ENCODE peak calls at places on chromosomes 2 and 18, in ten cellular contexts. One of them, this sample, is unnamed.

GRCh38 chr2:161238264-161238558 is 70.0 kb upstream of the PSMD14 start:
- DNase-seq in progenitor cell of endocrine pancreas: no peak
- DNase-seq in Calu3: no peak
- DNase-seq in HFFc6: no peak
- DNase-seq in heart left ventricle: no peak
- DNase-seq in astrocyte of the cerebellum: no peak
- DNase-seq in lower leg skin: no peak
- DNase-seq in tibial nerve: no peak
- DNase-seq in epithelial cell of esophagus: no peak
- DNase-seq in right atrium auricular region: no peak
- DNase-seq in this sample: no peak

GRCh38 chr2:168635065-168635577 is 167.3 kb upstream of the NOSTRIN start:
- DNase-seq in progenitor cell of endocrine pancreas: no peak
- DNase-seq in Calu3: no peak
- DNase-seq in HFFc6: no peak
- DNase-seq in heart left ventricle: peak
- DNase-seq in astrocyte of the cerebellum: no peak
- DNase-seq in lower leg skin: peak
- DNase-seq in tibial nerve: peak
- DNase-seq in epithelial cell of esophagus: no peak
- DNase-seq in right atrium auricular region: peak
- DNase-seq in this sample: no peak

GRCh38 chr18:23872701-23873550 is 141.6 kb upstream of the TTC39C start:
- DNase-seq in progenitor cell of endocrine pancreas: no peak
- DNase-seq in Calu3: peak
- DNase-seq in HFFc6: no peak
- DNase-seq in heart left ventricle: no peak
- DNase-seq in astrocyte of the cerebellum: no peak
- DNase-seq in lower leg skin: no peak
- DNase-seq in tibial nerve: no peak
- DNase-seq in epithelial cell of esophagus: peak
- DNase-seq in right atrium auricular region: no peak
- DNase-seq in this sample: no peak

GRCh38 chr18:73717570-73717969 is 430.1 kb downstream of the FBXO15 start:
- DNase-seq in progenitor cell of endocrine pancreas: no peak
- DNase-seq in Calu3: no peak
- DNase-seq in HFFc6: peak
- DNase-seq in heart left ventricle: no peak
- DNase-seq in astrocyte of the cerebellum: no peak
- DNase-seq in lower leg skin: no peak
- DNase-seq in tibial nerve: no peak
- DNase-seq in epithelial cell of esophagus: peak
- DNase-seq in right atrium auricular region: no peak
- DNase-seq in this sample: no peak

GRCh38 chr2:37781028-37781427 is 109.6 kb upstream of the CDC42EP3 start:
- DNase-seq in progenitor cell of endocrine pancreas: no peak
- DNase-seq in Calu3: no peak
- DNase-seq in HFFc6: peak
- DNase-seq in heart left ventricle: no peak
- DNase-seq in astrocyte of the cerebellum: no peak
- DNase-seq in lower leg skin: no peak
- DNase-seq in tibial nerve: no peak
- DNase-seq in epithelial cell of esophagus: peak
- DNase-seq in right atrium auricular region: no peak
- DNase-seq in this sample: no peak

GRCh38 chr18:51998711-51999110 is 341.3 kb upstream of the DCC start:
- DNase-seq in progenitor cell of endocrine pancreas: no peak
- DNase-seq in Calu3: no peak
- DNase-seq in HFFc6: no peak
- DNase-seq in heart left ventricle: no peak
- DNase-seq in astrocyte of the cerebellum: no peak
- DNase-seq in lower leg skin: no peak
- DNase-seq in tibial nerve: no peak
- DNase-seq in epithelial cell of esophagus: no peak
- DNase-seq in right atrium auricular region: no peak
- DNase-seq in this sample: no peak

GRCh38 chr2:189115126-189115525 is 64.4 kb downstream of the COL5A2 start:
- DNase-seq in progenitor cell of endocrine pancreas: no peak
- DNase-seq in Calu3: no peak
- DNase-seq in HFFc6: no peak
- DNase-seq in heart left ventricle: no peak
- DNase-seq in astrocyte of the cerebellum: peak
- DNase-seq in lower leg skin: no peak
- DNase-seq in tibial nerve: no peak
- DNase-seq in epithelial cell of esophagus: peak
- DNase-seq in right atrium auricular region: no peak
- DNase-seq in this sample: no peak

GRCh38 chr18:30886998-30887397 is 155.5 kb downstream of the DSC3 start:
- DNase-seq in progenitor cell of endocrine pancreas: no peak
- DNase-seq in Calu3: no peak
- DNase-seq in HFFc6: no peak
- DNase-seq in heart left ventricle: no peak
- DNase-seq in astrocyte of the cerebellum: no peak
- DNase-seq in lower leg skin: no peak
- DNase-seq in tibial nerve: no peak
- DNase-seq in epithelial cell of esophagus: no peak
- DNase-seq in right atrium auricular region: no peak
- DNase-seq in this sample: no peak

GRCh38 chr2:15912203-15912602 is 28.1 kb upstream of the MYCN start:
- DNase-seq in progenitor cell of endocrine pancreas: no peak
- DNase-seq in Calu3: no peak
- DNase-seq in HFFc6: peak
- DNase-seq in heart left ventricle: peak
- DNase-seq in astrocyte of the cerebellum: peak
- DNase-seq in lower leg skin: peak
- DNase-seq in tibial nerve: peak
- DNase-seq in epithelial cell of esophagus: peak
- DNase-seq in right atrium auricular region: peak
- DNase-seq in this sample: no peak

GRCh38 chr2:111135910-111136297 is 15.2 kb downstream of the BCL2L11 start:
- DNase-seq in progenitor cell of endocrine pancreas: no peak
- DNase-seq in Calu3: peak
- DNase-seq in HFFc6: no peak
- DNase-seq in heart left ventricle: peak
- DNase-seq in astrocyte of the cerebellum: peak
- DNase-seq in lower leg skin: peak
- DNase-seq in tibial nerve: peak
- DNase-seq in epithelial cell of esophagus: no peak
- DNase-seq in right atrium auricular region: no peak
- DNase-seq in this sample: peak

GRCh38 chr18:51867767-51868166 is 472.2 kb upstream of the DCC start:
- DNase-seq in progenitor cell of endocrine pancreas: no peak
- DNase-seq in Calu3: no peak
- DNase-seq in HFFc6: no peak
- DNase-seq in heart left ventricle: no peak
- DNase-seq in astrocyte of the cerebellum: peak
- DNase-seq in lower leg skin: no peak
- DNase-seq in tibial nerve: no peak
- DNase-seq in epithelial cell of esophagus: peak
- DNase-seq in right atrium auricular region: no peak
- DNase-seq in this sample: no peak

GRCh38 chr2:98474979-98475632 is 30.4 kb downstream of the INPP4A start:
- DNase-seq in progenitor cell of endocrine pancreas: no peak
- DNase-seq in Calu3: no peak
- DNase-seq in HFFc6: no peak
- DNase-seq in heart left ventricle: no peak
- DNase-seq in astrocyte of the cerebellum: no peak
- DNase-seq in lower leg skin: no peak
- DNase-seq in tibial nerve: no peak
- DNase-seq in epithelial cell of esophagus: no peak
- DNase-seq in right atrium auricular region: no peak
- DNase-seq in this sample: no peak

GRCh38 chr18:1499265-1499664 is 594.6 kb downstream of the ADCYAP1 start:
- DNase-seq in progenitor cell of endocrine pancreas: no peak
- DNase-seq in Calu3: no peak
- DNase-seq in HFFc6: no peak
- DNase-seq in heart left ventricle: no peak
- DNase-seq in astrocyte of the cerebellum: no peak
- DNase-seq in lower leg skin: no peak
- DNase-seq in tibial nerve: no peak
- DNase-seq in epithelial cell of esophagus: no peak
- DNase-seq in right atrium auricular region: no peak
- DNase-seq in this sample: no peak

GRCh38 chr2:107757223-107757622 is 69.5 kb upstream of the RGPD4 start:
- DNase-seq in progenitor cell of endocrine pancreas: no peak
- DNase-seq in Calu3: no peak
- DNase-seq in HFFc6: no peak
- DNase-seq in heart left ventricle: no peak
- DNase-seq in astrocyte of the cerebellum: no peak
- DNase-seq in lower leg skin: no peak
- DNase-seq in tibial nerve: no peak
- DNase-seq in epithelial cell of esophagus: no peak
- DNase-seq in right atrium auricular region: no peak
- DNase-seq in this sample: no peak

GRCh38 chr2:148530350-148530749 is 114.2 kb upstream of the EPC2 start:
- DNase-seq in progenitor cell of endocrine pancreas: no peak
- DNase-seq in Calu3: no peak
- DNase-seq in HFFc6: no peak
- DNase-seq in heart left ventricle: no peak
- DNase-seq in astrocyte of the cerebellum: no peak
- DNase-seq in lower leg skin: no peak
- DNase-seq in tibial nerve: no peak
- DNase-seq in epithelial cell of esophagus: no peak
- DNase-seq in right atrium auricular region: no peak
- DNase-seq in this sample: no peak

GRCh38 chr2:120779781-120780283 is 44.2 kb downstream of the GLI2 start:
- DNase-seq in progenitor cell of endocrine pancreas: no peak
- DNase-seq in Calu3: no peak
- DNase-seq in HFFc6: peak
- DNase-seq in heart left ventricle: no peak
- DNase-seq in astrocyte of the cerebellum: peak
- DNase-seq in lower leg skin: no peak
- DNase-seq in tibial nerve: no peak
- DNase-seq in epithelial cell of esophagus: peak
- DNase-seq in right atrium auricular region: no peak
- DNase-seq in this sample: no peak
- TF ChIP-seq CTCF in progenitor cell of endocrine pancreas: no peak
- TF ChIP-seq CTCF in Calu3: no peak
- TF ChIP-seq CTCF in HFFc6: peak
- TF ChIP-seq CTCF in heart left ventricle: no peak
- TF ChIP-seq CTCF in astrocyte of the cerebellum: peak
- TF ChIP-seq CTCF in lower leg skin: no peak
- TF ChIP-seq CTCF in tibial nerve: no peak
- TF ChIP-seq CTCF in epithelial cell of esophagus: no peak
- TF ChIP-seq CTCF in right atrium auricular region: no peak
- TF ChIP-seq CTCF in this sample: no peak

DNA sequence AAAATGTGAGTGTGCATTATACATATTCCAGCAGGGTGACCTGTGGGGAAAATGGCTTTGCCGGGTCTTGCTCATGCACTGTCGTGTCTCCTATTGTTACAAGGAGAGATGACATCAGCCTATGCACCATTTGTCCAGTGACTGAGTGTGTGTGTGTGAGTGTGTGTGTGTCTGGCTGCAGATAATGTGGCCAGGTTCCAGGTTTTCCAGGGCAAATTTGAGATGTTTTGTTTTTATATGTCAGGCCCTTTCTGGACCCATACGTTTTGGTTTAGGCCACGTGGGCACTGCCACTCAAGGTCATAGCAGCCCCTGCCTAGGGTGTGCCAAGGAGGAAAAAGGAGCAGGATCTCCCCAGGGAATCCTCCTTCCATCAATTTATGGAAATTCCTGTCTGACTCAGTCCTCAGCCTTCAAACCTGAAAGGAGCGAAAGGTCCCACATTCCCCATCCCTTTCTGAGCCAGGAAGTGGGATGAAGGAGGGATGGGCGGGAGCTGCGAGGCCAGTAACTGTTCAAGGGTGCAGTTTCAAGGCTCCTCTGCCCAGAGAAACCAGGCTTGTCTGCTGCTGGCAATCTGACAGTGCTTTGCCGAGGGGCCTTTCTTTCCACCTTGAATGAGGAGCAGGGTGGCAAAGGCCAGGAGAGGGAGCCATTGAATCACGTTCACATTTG is 93.0 kb upstream of the SMAD2 start:
- DNase-seq in progenitor cell of endocrine pancreas: no peak
- DNase-seq in Calu3: peak
- DNase-seq in HFFc6: peak
- DNase-seq in heart left ventricle: peak
- DNase-seq in astrocyte of the cerebellum: no peak
- DNase-seq in lower leg skin: peak
- DNase-seq in tibial nerve: peak
- DNase-seq in epithelial cell of esophagus: peak
- DNase-seq in right atrium auricular region: no peak
- DNase-seq in this sample: peak
- TF ChIP-seq CTCF in progenitor cell of endocrine pancreas: peak
- TF ChIP-seq CTCF in Calu3: peak
- TF ChIP-seq CTCF in HFFc6: peak
- TF ChIP-seq CTCF in heart left ventricle: no peak
- TF ChIP-seq CTCF in astrocyte of the cerebellum: peak
- TF ChIP-seq CTCF in lower leg skin: no peak
- TF ChIP-seq CTCF in tibial nerve: peak
- TF ChIP-seq CTCF in epithelial cell of esophagus: peak
- TF ChIP-seq CTCF in right atrium auricular region: peak
- TF ChIP-seq CTCF in this sample: no peak

DNA sequence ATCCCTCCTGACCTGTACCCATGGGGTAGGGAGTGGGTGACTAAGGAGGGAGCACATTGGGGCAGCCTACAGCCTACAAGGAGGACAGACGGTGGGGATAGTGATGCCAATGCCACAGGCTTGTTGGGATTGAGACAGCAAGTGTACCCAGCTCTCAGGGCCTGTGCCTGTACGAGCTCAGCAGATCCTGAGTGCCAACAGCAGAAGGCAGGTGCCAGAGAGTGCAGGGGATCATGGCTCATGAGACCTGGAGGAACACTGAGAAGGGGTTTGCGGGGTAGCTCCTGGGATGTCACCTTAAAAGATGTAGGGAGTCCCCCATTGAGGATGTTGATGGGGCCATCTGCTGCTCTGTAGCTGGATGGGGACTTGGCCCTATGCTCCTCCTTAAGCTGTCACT is 10.3 kb upstream of the SNED1 start:
- DNase-seq in progenitor cell of endocrine pancreas: no peak
- DNase-seq in Calu3: no peak
- DNase-seq in HFFc6: no peak
- DNase-seq in heart left ventricle: no peak
- DNase-seq in astrocyte of the cerebellum: no peak
- DNase-seq in lower leg skin: peak
- DNase-seq in tibial nerve: no peak
- DNase-seq in epithelial cell of esophagus: peak
- DNase-seq in right atrium auricular region: no peak
- DNase-seq in this sample: no peak
- TF ChIP-seq CTCF in progenitor cell of endocrine pancreas: no peak
- TF ChIP-seq CTCF in Calu3: no peak
- TF ChIP-seq CTCF in HFFc6: no peak
- TF ChIP-seq CTCF in heart left ventricle: no peak
- TF ChIP-seq CTCF in astrocyte of the cerebellum: no peak
- TF ChIP-seq CTCF in lower leg skin: no peak
- TF ChIP-seq CTCF in tibial nerve: no peak
- TF ChIP-seq CTCF in epithelial cell of esophagus: no peak
- TF ChIP-seq CTCF in right atrium auricular region: no peak
- TF ChIP-seq CTCF in this sample: no peak

DNA sequence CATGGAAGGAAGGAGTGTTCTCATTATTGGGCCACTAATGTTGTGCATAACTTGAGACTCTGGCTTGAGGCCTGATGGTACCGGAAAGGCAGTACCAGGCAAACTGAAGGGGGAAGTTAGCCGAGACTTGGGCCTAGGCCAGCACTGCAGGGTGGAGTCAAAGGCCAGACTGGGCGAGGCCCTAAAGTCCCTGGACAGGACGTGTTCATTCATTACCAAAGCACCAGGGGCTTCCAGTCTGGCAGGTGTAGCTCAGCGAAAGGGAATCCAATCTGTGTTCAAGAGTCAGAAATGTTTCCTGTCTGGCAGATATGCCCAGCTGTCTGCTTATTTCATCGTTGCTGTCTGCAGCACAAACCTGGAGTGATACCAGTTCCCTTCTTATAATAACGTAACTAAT is 4.7 kb upstream of the ITSN2 start:
- DNase-seq in progenitor cell of endocrine pancreas: no peak
- DNase-seq in Calu3: peak
- DNase-seq in HFFc6: no peak
- DNase-seq in heart left ventricle: peak
- DNase-seq in astrocyte of the cerebellum: no peak
- DNase-seq in lower leg skin: peak
- DNase-seq in tibial nerve: peak
- DNase-seq in epithelial cell of esophagus: peak
- DNase-seq in right atrium auricular region: peak
- DNase-seq in this sample: peak
- TF ChIP-seq CTCF in progenitor cell of endocrine pancreas: no peak
- TF ChIP-seq CTCF in Calu3: no peak
- TF ChIP-seq CTCF in HFFc6: no peak
- TF ChIP-seq CTCF in heart left ventricle: no peak
- TF ChIP-seq CTCF in astrocyte of the cerebellum: no peak
- TF ChIP-seq CTCF in lower leg skin: no peak
- TF ChIP-seq CTCF in tibial nerve: no peak
- TF ChIP-seq CTCF in epithelial cell of esophagus: no peak
- TF ChIP-seq CTCF in right atrium auricular region: no peak
- TF ChIP-seq CTCF in this sample: no peak

This sample was measured in GM20000.